ENCODE peak calls at places on chromosomes 6 and 20, in four cellular contexts. R is HCT116, O is GM12878, N is HepG2. B is an unnamed sample. For H3K4me1, the result is how much of the 10 kb centered on the place peaks cover.

GRCh38 chr20:25203891-25204320 is 8.4 kb downstream of the ENTPD6 start:
- DNase-seq in R (no peak), O (no peak), N (no peak), B (no peak)

GRCh38 chr20:38878798-38879197 is 47.4 kb upstream of the FAM83D start:
- DNase-seq in R (no peak), O (no peak), N (peak), B (no peak)

GRCh38 chr6:53717571-53717970 is 52.0 kb upstream of the KLHL31 start:
- DNase-seq in R (no peak), O (no peak), N (no peak), B (no peak)

GRCh38 chr6:159819098-159819497 is 19.0 kb downstream of the PNLDC1 start:
- DNase-seq in R (no peak), O (no peak), N (no peak), B (no peak)

GRCh38 chr20:21607971-21608735 is 94.3 kb upstream of the NKX2-2 start:
- DNase-seq in R (no peak), O (no peak), N (no peak), B (no peak)

GRCh38 chr6:35596448-35597442 is 84.0 kb upstream of the TULP1 start:
- DNase-seq in R (peak), O (no peak), N (no peak), B (no peak)

GRCh38 chr20:21339499-21339898 is 36.4 kb downstream of the XRN2 start:
- DNase-seq in R (no peak), O (no peak), N (peak), B (no peak)

GRCh38 chr6:93468291-93468690 is 48.9 kb upstream of the EPHA7 start:
- DNase-seq in R (no peak), O (no peak), N (no peak), B (peak)

GRCh38 chr6:17729223-17730077 is 22.7 kb upstream of the NUP153 start:
- DNase-seq in R (no peak), O (no peak), N (no peak), B (no peak)

GRCh38 chr6:124536157-124536556 is 426.1 kb upstream of the RNF217 start:
- DNase-seq in R (no peak), O (no peak), N (no peak), B (no peak)

GRCh38 chr6:35905841-35906498 is 14.9 kb downstream of the SRPK1 start:
- DNase-seq in R (no peak), O (no peak), N (no peak), B (no peak)

GRCh38 chr6:160457843-160458242 is 109.7 kb downstream of the SLC22A3 start:
- DNase-seq in R (no peak), O (no peak), N (no peak), B (no peak)

GRCh38 chr20:54267510-54268003 is 59.7 kb downstream of the PFDN4 start:
- DNase-seq in R (peak), O (no peak), N (peak), B (peak)

GRCh38 chr6:106702046-106702445 is 72.7 kb downstream of the QRSL1 start:
- DNase-seq in R (no peak), O (no peak), N (no peak), B (no peak)

GRCh38 chr20:30484009-30484748 is 773.3 kb upstream of the DEFB115 start:
- DNase-seq in R (no peak), O (no peak), N (no peak), B (no peak)

GRCh38 chr6:164048840-164049239 is 634.3 kb downstream of the QKI start:
- DNase-seq in R (no peak), O (no peak), N (no peak), B (no peak)

GRCh38 chr6:36852481-36853147 is 13.4 kb upstream of the CPNE5 start:
- DNase-seq in R (no peak), O (no peak), N (peak), B (no peak)

GRCh38 chr6:84618046-84618752 is 146.2 kb downstream of the TBX18 start:
- DNase-seq in R (no peak), O (no peak), N (no peak), B (no peak)

GRCh38 chr20:45229264-45230056 is 8.3 kb downstream of the SEMG2 start:
- DNase-seq in R (peak), O (no peak), N (peak), B (peak)

GRCh38 chr6:23106951-23107350 is 537.6 kb downstream of the HDGFL1 start:
- DNase-seq in R (no peak), O (no peak), N (no peak), B (no peak)

GRCh38 chr20:23874747-23875146 is 4.8 kb downstream of the CST5 start:
- DNase-seq in R (no peak), O (no peak), N (no peak), B (no peak)

DNA sequence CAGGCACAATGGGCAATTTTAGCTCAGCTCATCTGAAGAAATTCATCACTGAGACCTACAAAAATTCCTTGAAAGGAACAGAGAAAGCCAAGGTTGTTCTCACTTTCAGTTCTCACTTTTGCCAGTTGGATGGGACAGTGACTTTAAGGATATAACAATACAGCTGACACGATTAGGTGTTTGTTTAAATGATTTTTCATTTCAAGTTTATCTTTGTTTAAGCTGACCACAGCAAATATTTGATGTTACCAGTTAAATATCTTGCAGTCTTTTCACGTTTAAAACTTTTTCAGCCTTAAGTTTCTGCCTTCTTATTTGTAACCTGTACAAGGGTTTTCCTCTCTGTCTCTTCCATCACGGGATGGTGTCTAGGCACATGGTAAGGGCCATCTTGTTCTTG is 93.6 kb downstream of the PLCB1 start:
- DNase-seq in R (no peak), O (no peak), N (no peak), B (no peak)
- TF ChIP-seq ZNF274 in R (no peak), O (no peak), N (no peak), B (no peak)

GRCh38 chr6:322205-322930 is 30.1 kb downstream of the DUSP22 start:
- DNase-seq in R (no peak), O (no peak), N (no peak), B (no peak)

GRCh38 chr6:319177-320131 is 27.2 kb downstream of the DUSP22 start:
- DNase-seq in R (no peak), O (peak), N (no peak), B (no peak)

GRCh38 chr6:321158-321438 is 28.8 kb downstream of the DUSP22 start:
- DNase-seq in R (no peak), O (no peak), N (no peak), B (no peak)

GRCh38 chr6:318265-318890 is 26.1 kb downstream of the DUSP22 start:
- DNase-seq in R (no peak), O (no peak), N (no peak), B (no peak)

DNA sequence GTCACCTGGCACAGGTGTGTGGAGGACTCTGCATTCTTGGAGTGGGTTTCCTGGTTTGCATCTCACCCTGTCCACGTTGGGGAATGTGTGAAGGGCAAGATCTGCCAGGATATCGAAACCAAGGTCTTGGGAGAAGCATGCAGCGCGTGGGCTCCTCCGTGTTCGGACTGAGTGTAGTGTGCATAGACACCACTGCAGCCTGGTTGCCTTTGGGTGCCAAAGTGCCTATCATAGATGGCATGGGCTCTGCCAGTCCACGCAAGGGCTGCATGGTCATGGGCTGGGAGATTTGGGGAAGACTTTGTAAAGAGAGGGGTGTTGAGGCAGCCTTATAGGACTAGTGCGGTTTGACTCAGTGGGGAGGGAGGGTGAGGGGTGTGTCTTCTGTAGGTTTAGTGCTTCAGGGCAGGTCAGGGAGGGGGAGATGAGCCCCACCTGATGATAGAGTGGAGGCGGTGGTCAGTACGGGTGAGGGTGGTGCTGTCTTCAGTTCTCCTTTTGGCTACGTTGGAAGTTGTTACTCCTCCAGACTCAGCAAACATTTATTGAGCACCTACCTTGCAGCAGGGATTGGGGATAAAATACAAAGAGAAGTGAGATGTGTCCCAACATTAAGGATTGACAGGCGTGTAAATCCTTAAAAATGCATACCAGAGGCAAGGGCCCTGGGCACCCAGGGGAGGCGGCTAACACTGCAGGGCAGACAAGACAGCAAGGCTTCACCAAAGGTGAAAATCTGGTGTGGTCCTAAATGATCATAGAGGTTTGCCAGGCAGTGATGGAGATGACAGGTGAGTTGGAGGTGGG is 28.3 kb downstream of the DUSP22 start:
- DNase-seq in R (no peak), O (no peak), N (no peak), B (no peak)
- H3K4me1 ChIP-seq in R (under half), O (half or more), N (under half), B (under half)

GRCh38 chr6:139520321-139520768 is 145.9 kb upstream of the CITED2 start:
- DNase-seq in R (no peak), O (no peak), N (no peak), B (no peak)
- TF ChIP-seq ZNF274 in R (no peak), O (no peak), N (no peak), B (no peak)

GRCh38 chr6:128278876-128279275 is 241.5 kb downstream of the PTPRK start:
- DNase-seq in R (no peak), O (no peak), N (no peak), B (no peak)
- H3K4me1 ChIP-seq in R (under half), O (under half), N (under half), B (under half)

GRCh38 chr6:125926711-125927110 is 29.9 kb upstream of the HINT3 start:
- DNase-seq in R (no peak), O (no peak), N (no peak), B (no peak)
- TF ChIP-seq ZNF274 in R (no peak), O (no peak), N (no peak), B (no peak)

GRCh38 chr20:64065973-64066341 is 3.0 kb downstream of the TCEA2 start:
- DNase-seq in R (peak), O (peak), N (no peak), B (no peak)
- H3K4me1 ChIP-seq in R (under half), O (under half), N (half or more), B (under half)

GRCh38 chr20:37868998-37869861 is 33.7 kb upstream of the VSTM2L start:
- DNase-seq in R (no peak), O (no peak), N (no peak), B (peak)
- TF ChIP-seq ZNF274 in R (no peak), O (no peak), N (no peak), B (no peak)

DNA sequence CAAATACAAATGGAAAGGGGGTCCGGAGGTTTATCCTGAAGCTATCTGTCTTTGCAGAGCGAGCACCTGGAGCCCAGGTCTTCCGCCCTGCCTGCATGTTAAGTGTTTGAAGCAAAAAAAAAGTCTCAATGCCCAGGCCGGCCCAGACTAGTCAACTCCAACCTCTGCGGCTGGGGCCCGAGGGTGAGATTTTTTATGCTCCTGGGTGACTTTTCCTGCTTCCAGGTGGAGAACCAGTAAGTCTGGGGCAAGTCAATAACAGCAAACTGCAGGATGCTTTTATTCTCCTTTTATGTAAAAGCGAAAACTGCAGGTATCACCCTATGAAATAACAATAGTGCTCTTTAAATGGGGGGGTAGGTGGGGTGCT is 2.0 kb upstream of the ZBP1 start:
- DNase-seq in R (no peak), O (no peak), N (no peak), B (no peak)
- H3K4me1 ChIP-seq in R (under half), O (under half), N (under half), B (under half)

DNA sequence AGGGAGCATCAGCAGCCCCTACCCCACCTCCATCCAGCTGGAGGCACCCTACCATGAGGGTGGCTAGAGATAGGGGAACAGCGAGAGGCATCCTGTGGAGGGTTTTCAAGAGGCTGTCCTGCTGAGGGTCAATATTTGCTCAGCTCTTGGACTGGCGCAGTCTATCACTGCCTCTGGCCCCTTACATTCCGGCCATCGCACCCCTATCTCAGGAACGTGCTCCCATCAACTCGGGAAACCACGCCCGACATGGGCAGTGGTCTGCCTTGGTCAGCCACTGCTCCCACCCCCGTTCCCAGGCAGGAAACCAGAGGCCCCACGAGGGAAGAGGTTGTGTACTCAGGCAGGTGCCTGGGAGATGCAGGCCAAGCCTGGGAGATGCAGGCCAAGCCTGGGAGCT is 57.9 kb downstream of the VEGFA start:
- DNase-seq in R (no peak), O (no peak), N (no peak), B (no peak)
- TF ChIP-seq ZNF274 in R (no peak), O (no peak), N (no peak), B (no peak)

GRCh38 chr6:45433533-45434400 is 56.0 kb upstream of the SUPT3H start:
- DNase-seq in R (no peak), O (no peak), N (no peak), B (no peak)
- H3K4me1 ChIP-seq in R (under half), O (under half), N (under half), B (under half)